ENCODE peak calls at places on chromosome 6, in ten cellular contexts. One of them, this sample, is unnamed.

GRCh38 chr6:112443666-112444065 is 96.5 kb downstream of the RFPL4B start:
- DNase-seq in choroid plexus epithelial cell: peak
- DNase-seq in epithelial cell of esophagus: peak
- DNase-seq in ascending aorta: peak
- DNase-seq in transverse colon: no peak
- DNase-seq in HFF-Myc: peak
- DNase-seq in BJ: peak
- DNase-seq in Peyer's patch: peak
- DNase-seq in cardiac fibroblast: peak
- DNase-seq in AG04449: no peak
- DNase-seq in this sample: peak

GRCh38 chr6:138517635-138518034 is 18.3 kb upstream of the NHSL1 start:
- DNase-seq in Peyer's patch: peak
- DNase-seq in BJ: no peak
- DNase-seq in choroid plexus epithelial cell: peak
- DNase-seq in ascending aorta: no peak
- DNase-seq in AG04449: no peak
- DNase-seq in cardiac fibroblast: peak
- DNase-seq in epithelial cell of esophagus: peak
- DNase-seq in HFF-Myc: no peak
- DNase-seq in transverse colon: peak
- DNase-seq in this sample: peak

GRCh38 chr6:16409531-16410441 is 171.4 kb downstream of the GMPR start:
- DNase-seq in choroid plexus epithelial cell: peak
- DNase-seq in AG04449: no peak
- DNase-seq in transverse colon: peak
- DNase-seq in cardiac fibroblast: peak
- DNase-seq in epithelial cell of esophagus: peak
- DNase-seq in BJ: no peak
- DNase-seq in ascending aorta: peak
- DNase-seq in HFF-Myc: peak
- DNase-seq in Peyer's patch: peak
- DNase-seq in this sample: peak

GRCh38 chr6:143634486-143634885 is 43.3 kb upstream of the PHACTR2 start:
- DNase-seq in epithelial cell of esophagus: peak
- DNase-seq in transverse colon: no peak
- DNase-seq in cardiac fibroblast: peak
- DNase-seq in HFF-Myc: no peak
- DNase-seq in ascending aorta: no peak
- DNase-seq in AG04449: no peak
- DNase-seq in Peyer's patch: no peak
- DNase-seq in choroid plexus epithelial cell: no peak
- DNase-seq in BJ: no peak
- DNase-seq in this sample: no peak

GRCh38 chr6:161918154-161918553 is 644.3 kb upstream of the AGPAT4 start:
- DNase-seq in ascending aorta: no peak
- DNase-seq in cardiac fibroblast: no peak
- DNase-seq in HFF-Myc: no peak
- DNase-seq in choroid plexus epithelial cell: peak
- DNase-seq in Peyer's patch: no peak
- DNase-seq in epithelial cell of esophagus: peak
- DNase-seq in transverse colon: no peak
- DNase-seq in AG04449: no peak
- DNase-seq in BJ: no peak
- DNase-seq in this sample: no peak

GRCh38 chr6:123518441-123519190 is 118.1 kb downstream of the TRDN start:
- DNase-seq in HFF-Myc: no peak
- DNase-seq in epithelial cell of esophagus: no peak
- DNase-seq in cardiac fibroblast: no peak
- DNase-seq in choroid plexus epithelial cell: no peak
- DNase-seq in BJ: no peak
- DNase-seq in ascending aorta: no peak
- DNase-seq in AG04449: no peak
- DNase-seq in transverse colon: no peak
- DNase-seq in Peyer's patch: no peak
- DNase-seq in this sample: peak

GRCh38 chr6:24848461-24848860 is 49.7 kb upstream of the ARMH2 start:
- DNase-seq in Peyer's patch: no peak
- DNase-seq in ascending aorta: no peak
- DNase-seq in choroid plexus epithelial cell: no peak
- DNase-seq in AG04449: no peak
- DNase-seq in epithelial cell of esophagus: no peak
- DNase-seq in cardiac fibroblast: no peak
- DNase-seq in HFF-Myc: no peak
- DNase-seq in transverse colon: no peak
- DNase-seq in BJ: no peak
- DNase-seq in this sample: no peak

GRCh38 chr6:49676671-49677281 is 36.6 kb downstream of the CRISP2 start:
- DNase-seq in AG04449: no peak
- DNase-seq in cardiac fibroblast: peak
- DNase-seq in choroid plexus epithelial cell: peak
- DNase-seq in transverse colon: no peak
- DNase-seq in HFF-Myc: no peak
- DNase-seq in ascending aorta: no peak
- DNase-seq in BJ: no peak
- DNase-seq in Peyer's patch: no peak
- DNase-seq in epithelial cell of esophagus: peak
- DNase-seq in this sample: peak

GRCh38 chr6:131062245-131063027 is 609 bp downstream of the EPB41L2 start:
- DNase-seq in BJ: no peak
- DNase-seq in transverse colon: peak
- DNase-seq in cardiac fibroblast: peak
- DNase-seq in Peyer's patch: peak
- DNase-seq in HFF-Myc: no peak
- DNase-seq in epithelial cell of esophagus: peak
- DNase-seq in AG04449: no peak
- DNase-seq in ascending aorta: peak
- DNase-seq in choroid plexus epithelial cell: no peak
- DNase-seq in this sample: peak

GRCh38 chr6:170417881-170418280 is 111.3 kb downstream of the FAM120B start:
- DNase-seq in Peyer's patch: no peak
- DNase-seq in AG04449: no peak
- DNase-seq in epithelial cell of esophagus: no peak
- DNase-seq in HFF-Myc: no peak
- DNase-seq in choroid plexus epithelial cell: no peak
- DNase-seq in cardiac fibroblast: no peak
- DNase-seq in transverse colon: no peak
- DNase-seq in BJ: no peak
- DNase-seq in ascending aorta: peak
- DNase-seq in this sample: no peak

GRCh38 chr6:30557683-30557981 is 537 bp downstream of the PRR3 start:
- DNase-seq in transverse colon: no peak
- DNase-seq in Peyer's patch: no peak
- DNase-seq in HFF-Myc: no peak
- DNase-seq in choroid plexus epithelial cell: no peak
- DNase-seq in ascending aorta: no peak
- DNase-seq in BJ: no peak
- DNase-seq in AG04449: no peak
- DNase-seq in cardiac fibroblast: no peak
- DNase-seq in epithelial cell of esophagus: no peak
- DNase-seq in this sample: no peak

GRCh38 chr6:149567846-149568585 is 1.8 kb downstream of the GINM1 start:
- DNase-seq in BJ: no peak
- DNase-seq in cardiac fibroblast: no peak
- DNase-seq in ascending aorta: no peak
- DNase-seq in AG04449: no peak
- DNase-seq in epithelial cell of esophagus: no peak
- DNase-seq in Peyer's patch: no peak
- DNase-seq in transverse colon: no peak
- DNase-seq in choroid plexus epithelial cell: no peak
- DNase-seq in HFF-Myc: no peak
- DNase-seq in this sample: no peak

GRCh38 chr6:40932366-40932765 is 106.7 kb downstream of the UNC5CL start:
- DNase-seq in AG04449: no peak
- DNase-seq in ascending aorta: no peak
- DNase-seq in BJ: no peak
- DNase-seq in Peyer's patch: no peak
- DNase-seq in cardiac fibroblast: no peak
- DNase-seq in choroid plexus epithelial cell: no peak
- DNase-seq in transverse colon: no peak
- DNase-seq in epithelial cell of esophagus: peak
- DNase-seq in HFF-Myc: no peak
- DNase-seq in this sample: no peak

GRCh38 chr6:139753198-139753861 is 378.9 kb upstream of the CITED2 start:
- DNase-seq in AG04449: peak
- DNase-seq in choroid plexus epithelial cell: peak
- DNase-seq in cardiac fibroblast: peak
- DNase-seq in BJ: no peak
- DNase-seq in HFF-Myc: no peak
- DNase-seq in Peyer's patch: no peak
- DNase-seq in ascending aorta: no peak
- DNase-seq in epithelial cell of esophagus: no peak
- DNase-seq in transverse colon: no peak
- DNase-seq in this sample: peak

GRCh38 chr6:122789862-122790739 is 1.0 kb downstream of the SMPDL3A start:
- DNase-seq in BJ: no peak
- DNase-seq in Peyer's patch: no peak
- DNase-seq in HFF-Myc: no peak
- DNase-seq in AG04449: no peak
- DNase-seq in epithelial cell of esophagus: peak
- DNase-seq in cardiac fibroblast: no peak
- DNase-seq in transverse colon: no peak
- DNase-seq in ascending aorta: peak
- DNase-seq in choroid plexus epithelial cell: peak
- DNase-seq in this sample: peak

GRCh38 chr6:22954749-22955385 is 385.5 kb downstream of the HDGFL1 start:
- DNase-seq in AG04449: no peak
- DNase-seq in cardiac fibroblast: peak
- DNase-seq in BJ: no peak
- DNase-seq in ascending aorta: no peak
- DNase-seq in choroid plexus epithelial cell: peak
- DNase-seq in transverse colon: no peak
- DNase-seq in HFF-Myc: no peak
- DNase-seq in epithelial cell of esophagus: peak
- DNase-seq in Peyer's patch: no peak
- DNase-seq in this sample: peak

GRCh38 chr6:21371676-21372161 is 221.8 kb upstream of the SOX4 start:
- DNase-seq in BJ: peak
- DNase-seq in transverse colon: no peak
- DNase-seq in Peyer's patch: no peak
- DNase-seq in epithelial cell of esophagus: peak
- DNase-seq in AG04449: no peak
- DNase-seq in ascending aorta: no peak
- DNase-seq in HFF-Myc: peak
- DNase-seq in choroid plexus epithelial cell: peak
- DNase-seq in cardiac fibroblast: peak
- DNase-seq in this sample: peak

GRCh38 chr6:82330171-82330804 is 33.3 kb upstream of the TPBG start:
- DNase-seq in cardiac fibroblast: peak
- DNase-seq in AG04449: no peak
- DNase-seq in epithelial cell of esophagus: no peak
- DNase-seq in Peyer's patch: no peak
- DNase-seq in HFF-Myc: no peak
- DNase-seq in choroid plexus epithelial cell: no peak
- DNase-seq in ascending aorta: no peak
- DNase-seq in BJ: no peak
- DNase-seq in transverse colon: no peak
- DNase-seq in this sample: no peak

GRCh38 chr6:82333781-82334180 is 29.8 kb upstream of the TPBG start:
- DNase-seq in BJ: no peak
- DNase-seq in Peyer's patch: no peak
- DNase-seq in transverse colon: no peak
- DNase-seq in AG04449: no peak
- DNase-seq in cardiac fibroblast: no peak
- DNase-seq in HFF-Myc: no peak
- DNase-seq in ascending aorta: no peak
- DNase-seq in epithelial cell of esophagus: no peak
- DNase-seq in choroid plexus epithelial cell: no peak
- DNase-seq in this sample: no peak

GRCh38 chr6:82331031-82331773 is 32.4 kb upstream of the TPBG start:
- DNase-seq in AG04449: peak
- DNase-seq in Peyer's patch: no peak
- DNase-seq in epithelial cell of esophagus: peak
- DNase-seq in cardiac fibroblast: peak
- DNase-seq in choroid plexus epithelial cell: peak
- DNase-seq in BJ: peak
- DNase-seq in HFF-Myc: peak
- DNase-seq in transverse colon: no peak
- DNase-seq in ascending aorta: no peak
- DNase-seq in this sample: peak
- TF ChIP-seq CTCF in AG04449: peak
- TF ChIP-seq CTCF in Peyer's patch: no peak
- TF ChIP-seq CTCF in epithelial cell of esophagus: peak
- TF ChIP-seq CTCF in cardiac fibroblast: peak
- TF ChIP-seq CTCF in choroid plexus epithelial cell: peak
- TF ChIP-seq CTCF in BJ: peak
- TF ChIP-seq CTCF in HFF-Myc: peak
- TF ChIP-seq CTCF in transverse colon: no peak
- TF ChIP-seq CTCF in ascending aorta: no peak
- TF ChIP-seq CTCF in this sample: peak

GRCh38 chr6:164359441-164359840 is 944.9 kb downstream of the QKI start:
- DNase-seq in choroid plexus epithelial cell: no peak
- DNase-seq in AG04449: no peak
- DNase-seq in transverse colon: no peak
- DNase-seq in Peyer's patch: no peak
- DNase-seq in cardiac fibroblast: no peak
- DNase-seq in ascending aorta: no peak
- DNase-seq in epithelial cell of esophagus: no peak
- DNase-seq in BJ: no peak
- DNase-seq in HFF-Myc: no peak
- DNase-seq in this sample: no peak
- H3K4me3 ChIP-seq in choroid plexus epithelial cell: no peak
- H3K4me3 ChIP-seq in AG04449: no peak
- H3K4me3 ChIP-seq in transverse colon: no peak
- H3K4me3 ChIP-seq in Peyer's patch: no peak
- H3K4me3 ChIP-seq in cardiac fibroblast: no peak
- H3K4me3 ChIP-seq in ascending aorta: no peak
- H3K4me3 ChIP-seq in epithelial cell of esophagus: no peak
- H3K4me3 ChIP-seq in BJ: no peak
- H3K4me3 ChIP-seq in HFF-Myc: no peak
- H3K4me3 ChIP-seq in this sample: no peak

DNA sequence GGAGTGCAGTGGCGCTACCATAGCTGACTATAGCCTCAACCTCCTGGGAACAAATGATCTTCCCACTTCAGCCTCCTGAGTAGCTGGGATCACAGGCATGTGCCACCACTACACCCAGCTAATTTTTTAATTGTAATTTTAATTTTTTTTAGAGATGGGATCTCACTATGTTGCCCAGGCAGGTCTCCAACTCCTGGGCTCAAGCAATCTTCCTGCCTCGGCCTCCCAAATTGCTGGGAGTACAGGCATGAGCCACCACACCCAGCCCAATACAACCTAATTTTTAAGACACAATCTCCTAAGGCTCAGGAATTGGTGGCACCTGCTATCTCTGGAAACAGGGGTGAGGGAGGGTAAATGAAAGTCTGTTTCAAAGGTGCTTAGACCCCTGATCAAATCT is 5.8 kb downstream of the ZBTB24 start:
- DNase-seq in AG04449: no peak
- DNase-seq in HFF-Myc: no peak
- DNase-seq in BJ: no peak
- DNase-seq in ascending aorta: no peak
- DNase-seq in cardiac fibroblast: no peak
- DNase-seq in Peyer's patch: no peak
- DNase-seq in transverse colon: no peak
- DNase-seq in choroid plexus epithelial cell: no peak
- DNase-seq in epithelial cell of esophagus: no peak
- DNase-seq in this sample: no peak
- TF ChIP-seq CTCF in AG04449: no peak
- TF ChIP-seq CTCF in HFF-Myc: no peak
- TF ChIP-seq CTCF in BJ: no peak
- TF ChIP-seq CTCF in ascending aorta: no peak
- TF ChIP-seq CTCF in cardiac fibroblast: no peak
- TF ChIP-seq CTCF in Peyer's patch: no peak
- TF ChIP-seq CTCF in transverse colon: no peak
- TF ChIP-seq CTCF in choroid plexus epithelial cell: no peak
- TF ChIP-seq CTCF in epithelial cell of esophagus: no peak
- TF ChIP-seq CTCF in this sample: no peak

GRCh38 chr6:166168616-166169548 is 1.2 kb upstream of the TBXT start:
- DNase-seq in BJ: no peak
- DNase-seq in choroid plexus epithelial cell: peak
- DNase-seq in cardiac fibroblast: peak
- DNase-seq in ascending aorta: no peak
- DNase-seq in transverse colon: no peak
- DNase-seq in Peyer's patch: no peak
- DNase-seq in AG04449: no peak
- DNase-seq in epithelial cell of esophagus: no peak
- DNase-seq in HFF-Myc: no peak
- DNase-seq in this sample: no peak
- H3K4me3 ChIP-seq in BJ: no peak
- H3K4me3 ChIP-seq in choroid plexus epithelial cell: no peak
- H3K4me3 ChIP-seq in cardiac fibroblast: no peak
- H3K4me3 ChIP-seq in ascending aorta: peak
- H3K4me3 ChIP-seq in transverse colon: peak
- H3K4me3 ChIP-seq in Peyer's patch: peak
- H3K4me3 ChIP-seq in AG04449: no peak
- H3K4me3 ChIP-seq in epithelial cell of esophagus: no peak
- H3K4me3 ChIP-seq in HFF-Myc: no peak
- H3K4me3 ChIP-seq in this sample: no peak